ENCODE peak calls at places on chromosomes 6 and 20, in six cellular contexts. P, U, J, L, K and N are unnamed samples.
A peak's percentile ranks its signal among the peaks of the same experiment; 100 is the strongest.

GRCh38 chr6:92292067-92292466 is 1127.3 kb downstream of the EPHA7 start:
- DNase-seq in J (no peak), K (no peak), L (no peak), U (peak; percentile 5), P (no peak), N (no peak)

GRCh38 chr6:22896716-22897115 is 327.4 kb downstream of the HDGFL1 start:
- DNase-seq in U (no peak), P (no peak), K (no peak), L (no peak), J (no peak), N (no peak)

GRCh38 chr20:32574296-32575226 is 10.6 kb downstream of the NOL4L start:
- DNase-seq in U (no peak), L (peak; percentile 91), J (no peak), P (no peak), K (no peak), N (peak; percentile 34)

GRCh38 chr6:166307082-166307980 is 861 bp downstream of the PRR18 start:
- DNase-seq in J (peak; percentile 73), L (peak; percentile 39), K (no peak), U (peak; percentile 80), P (no peak), N (no peak)

GRCh38 chr6:21739838-21740237 is 146.3 kb downstream of the SOX4 start:
- DNase-seq in P (no peak), U (peak; percentile 68), J (no peak), L (no peak), K (no peak), N (no peak)

GRCh38 chr6:42120895-42121865 is 21.2 kb downstream of the C6orf132 start:
- DNase-seq in J (no peak), K (no peak), U (no peak), L (peak; percentile 64), P (no peak), N (peak; percentile 56)

GRCh38 chr20:49118307-49118706 is 69.8 kb downstream of the STAU1 start:
- DNase-seq in J (no peak), K (no peak), L (no peak), U (no peak), P (no peak), N (no peak)

GRCh38 chr6:24358219-24358821 is 461 bp upstream of the DCDC2 start:
- DNase-seq in U (peak; percentile 22), L (no peak), K (no peak), J (no peak), P (no peak), N (no peak)

GRCh38 chr6:56753801-56754200 is 111.1 kb upstream of the DST start:
- DNase-seq in J (no peak), L (no peak), U (no peak), K (no peak), P (no peak), N (no peak)

GRCh38 chr6:90197854-90198496 is 98.7 kb downstream of the BACH2 start:
- DNase-seq in U (peak; percentile 17), L (peak; percentile 86), P (peak; percentile 84), K (no peak), J (no peak), N (no peak)

DNA sequence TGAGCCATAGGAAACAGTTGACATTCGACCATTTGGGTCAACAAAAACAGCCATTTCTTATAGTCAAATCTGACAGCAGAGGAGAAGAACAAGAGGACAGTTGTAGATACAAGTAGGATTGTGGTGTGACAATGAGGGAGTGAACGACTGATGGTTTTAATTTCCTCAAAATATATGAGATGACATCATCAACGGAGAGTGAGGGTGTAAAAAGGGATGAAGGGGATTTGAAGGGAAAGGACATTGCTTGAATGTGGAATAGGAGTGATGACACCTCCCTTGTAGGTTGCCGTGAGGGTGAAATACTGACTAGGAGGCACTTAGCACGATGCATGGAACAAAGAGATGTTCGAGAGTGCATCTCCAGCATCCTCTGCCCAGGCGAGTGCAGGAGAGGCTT is 499.8 kb upstream of the CHD6 start:
- DNase-seq in L (no peak), P (no peak), K (no peak), U (no peak), J (no peak), N (no peak)
- TF ChIP-seq EZH2phosphoT487 in L (no peak), P (no peak), K (no peak), U (no peak), J (no peak), N (no peak)

GRCh38 chr6:34722451-34722850 is 25.9 kb upstream of the ILRUN start:
- DNase-seq in J (no peak), U (no peak), K (no peak), L (no peak), P (no peak), N (no peak)
- TF ChIP-seq EZH2phosphoT487 in J (no peak), U (no peak), K (no peak), L (no peak), P (no peak), N (no peak)

GRCh38 chr20:4795394-4795793 is 73.7 kb downstream of the PRND start:
- DNase-seq in P (no peak), J (no peak), U (no peak), L (peak; percentile 91), K (peak; percentile 6), N (peak; percentile 73)
- TF ChIP-seq EZH2phosphoT487 in P (no peak), J (no peak), U (no peak), L (no peak), K (no peak), N (no peak)

DNA sequence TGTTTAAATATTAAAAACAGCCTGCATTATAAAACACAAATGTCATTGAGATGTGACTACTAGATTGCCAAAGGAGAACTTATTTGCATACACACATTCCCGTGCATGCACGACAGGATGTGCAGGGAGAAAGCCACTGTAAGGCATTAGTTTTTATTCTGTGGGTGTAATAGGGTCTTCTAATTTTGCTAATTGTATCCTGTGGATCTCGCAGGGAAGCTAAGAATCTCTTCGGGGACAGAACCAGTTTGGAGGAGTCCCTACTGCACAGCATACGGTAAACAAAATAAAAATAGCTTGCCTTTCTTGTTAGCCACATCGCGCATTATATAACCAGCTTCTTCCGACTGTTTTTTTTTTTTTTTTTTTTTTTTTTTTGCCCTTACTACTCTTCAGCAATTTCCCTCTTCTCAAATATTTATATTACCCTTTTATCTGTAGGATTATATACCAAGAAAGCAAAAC is 2.0 kb downstream of the ATXN1 start:
- DNase-seq in L (peak; percentile 64), J (no peak), P (no peak), U (peak; percentile 15), K (no peak), N (peak; percentile 35)
- TF ChIP-seq EZH2phosphoT487 in L (no peak), J (no peak), P (no peak), U (no peak), K (no peak), N (no peak)

DNA sequence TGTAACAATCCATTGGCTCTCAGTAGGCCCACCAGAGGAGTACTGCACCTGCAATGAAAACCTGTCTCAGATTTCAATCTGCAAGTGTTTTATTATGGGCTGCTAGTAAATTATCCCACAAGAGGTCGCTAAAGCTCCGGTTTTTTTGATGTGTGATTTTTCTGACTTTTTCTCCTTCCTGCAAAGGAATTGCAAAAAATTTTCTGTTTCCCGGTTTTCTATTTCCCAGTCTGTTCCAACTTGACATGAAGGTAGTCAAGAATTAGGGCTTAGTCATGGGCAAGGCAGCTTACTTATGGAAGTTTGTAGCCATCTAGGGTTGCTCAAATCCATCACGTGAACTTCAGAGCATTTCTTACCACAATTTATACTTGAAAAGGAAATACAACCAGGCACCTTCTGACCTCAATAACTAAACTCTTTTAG is 38.5 kb upstream of the AHI1 start:
- DNase-seq in L (peak; percentile 88), K (peak; percentile 31), U (peak; percentile 48), P (peak; percentile 52), J (peak; percentile 37), N (peak; percentile 78)
- TF ChIP-seq EZH2phosphoT487 in L (no peak), K (no peak), U (no peak), P (no peak), J (no peak), N (no peak)

DNA sequence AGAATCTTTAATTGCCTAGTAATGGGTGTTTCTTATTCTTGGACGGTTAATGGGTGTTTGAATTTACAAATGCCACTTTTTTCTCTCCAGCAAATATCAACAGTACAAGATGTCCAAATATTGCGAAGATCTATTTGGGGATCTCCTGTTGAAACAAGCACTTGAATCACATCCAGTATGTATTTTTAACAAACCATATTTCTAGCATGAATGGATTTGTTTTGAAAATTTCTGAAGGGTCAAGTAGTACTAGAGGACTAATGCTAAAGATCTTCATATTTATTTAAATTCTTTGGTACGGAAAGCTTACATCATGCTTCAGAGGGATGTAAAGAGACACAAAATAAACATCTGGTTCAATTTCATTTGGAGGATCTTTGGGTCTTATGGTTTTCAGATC is 123.9 kb upstream of the LAMP5 start:
- DNase-seq in K (no peak), P (no peak), J (no peak), L (no peak), U (no peak), N (no peak)
- TF ChIP-seq EZH2phosphoT487 in K (no peak), P (no peak), J (no peak), L (no peak), U (no peak), N (no peak)

GRCh38 chr6:143158113-143158581 is 97.5 kb downstream of the AIG1 start:
- DNase-seq in P (no peak), U (no peak), L (peak; percentile 50), K (no peak), J (no peak), N (no peak)

GRCh38 chr6:143159001-143159400 is 98.3 kb downstream of the AIG1 start:
- DNase-seq in U (no peak), L (peak; percentile 36), K (no peak), J (no peak), P (no peak), N (no peak)

GRCh38 chr6:143160439-143161220 is 99.9 kb downstream of the AIG1 start:
- DNase-seq in P (no peak), L (peak; percentile 55), J (no peak), U (no peak), K (no peak), N (no peak)

GRCh38 chr6:143157146-143157545 is 96.5 kb downstream of the AIG1 start:
- DNase-seq in L (peak; percentile 56), U (no peak), P (no peak), K (no peak), J (no peak), N (peak; percentile 13)

DNA sequence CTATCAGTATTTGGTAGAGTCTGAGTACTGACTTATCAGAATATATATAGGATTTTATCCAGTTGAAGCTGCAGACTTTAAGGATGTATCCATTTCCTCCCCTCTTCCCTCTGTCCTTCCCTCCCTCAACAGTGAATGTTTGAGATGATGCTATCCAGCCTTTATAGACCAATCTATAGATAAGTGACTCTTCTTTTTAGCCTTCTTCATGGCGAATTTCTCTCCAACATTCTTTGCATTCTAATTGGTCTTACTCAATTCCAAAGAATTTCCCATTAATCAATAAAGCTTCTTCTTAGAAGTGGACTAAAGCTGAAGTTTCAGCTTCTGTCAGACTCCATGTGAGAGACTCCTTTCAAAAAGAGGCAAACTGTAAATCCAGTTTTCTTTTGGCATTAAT is 99.3 kb downstream of the AIG1 start:
- DNase-seq in K (no peak), U (no peak), P (no peak), J (no peak), L (peak; percentile 17), N (no peak)
- TF ChIP-seq EZH2phosphoT487 in K (no peak), U (no peak), P (no peak), J (no peak), L (no peak), N (no peak)

GRCh38 chr20:55469074-55469473 is 536.2 kb downstream of the CBLN4 start:
- DNase-seq in K (no peak), L (no peak), P (no peak), U (no peak), J (no peak), N (no peak)

GRCh38 chr20:55471052-55472006 is 534.0 kb downstream of the CBLN4 start:
- DNase-seq in P (no peak), U (no peak), K (no peak), L (no peak), J (no peak), N (no peak)

GRCh38 chr20:55472704-55473103 is 532.6 kb downstream of the CBLN4 start:
- DNase-seq in L (no peak), K (no peak), J (no peak), U (peak; percentile 26), P (peak; percentile 4), N (no peak)
- TF ChIP-seq EZH2phosphoT487 in L (no peak), K (no peak), J (no peak), U (no peak), P (no peak), N (no peak)